ENCODE peak calls at places on chromosomes 6 and 20, in nine cellular contexts. S is suprapubic skin, K is right cardiac atrium, T is Karpas-422, J is A549, F is left ventricle myocardium inferior, B is ovary, P is neuronal stem cell, H is cardiac fibroblast. R is an unnamed sample.

GRCh38 chr6:51410453-51410852 is 591.8 kb downstream of the TFAP2B start:
- DNase-seq in S (no peak), K (no peak), T (no peak), J (no peak), F (no peak), B (no peak), P (no peak), H (no peak), R (no peak)

GRCh38 chr6:55866110-55866509 is 9.3 kb downstream of the BMP5 start:
- DNase-seq in S (no peak), K (no peak), T (no peak), J (no peak), F (no peak), B (no peak), P (no peak), H (no peak), R (no peak)

GRCh38 chr20:47349365-47350180 is 6.9 kb downstream of the ZMYND8 start:
- DNase-seq in S (no peak), K (no peak), T (no peak), J (no peak), F (no peak), B (no peak), P (no peak), H (no peak), R (no peak)

GRCh38 chr6:7148100-7148822 is 40.5 kb downstream of the RREB1 start:
- DNase-seq in S (no peak), K (no peak), T (no peak), J (no peak), F (no peak), B (no peak), P (no peak), H (no peak), R (no peak)

GRCh38 chr6:17768388-17768787 is 61.7 kb upstream of the NUP153 start:
- DNase-seq in S (no peak), K (no peak), T (peak), J (no peak), F (no peak), B (no peak), P (peak), H (peak), R (no peak)

GRCh38 chr6:137403855-137404254 is 90.3 kb downstream of the OLIG3 start:
- DNase-seq in S (no peak), K (no peak), T (no peak), J (no peak), F (no peak), B (no peak), P (no peak), H (no peak), R (no peak)

GRCh38 chr6:43184268-43184985 is 2.4 kb downstream of the CUL9 start:
- DNase-seq in S (no peak), K (no peak), T (no peak), J (no peak), F (no peak), B (no peak), P (no peak), H (no peak), R (no peak)

GRCh38 chr6:46575530-46575929 is 77.1 kb downstream of the CYP39A1 start:
- DNase-seq in S (no peak), K (peak), T (no peak), J (no peak), F (peak), B (no peak), P (no peak), H (no peak), R (no peak)

GRCh38 chr20:61387204-61387958 is 135.3 kb downstream of the CDH4 start:
- DNase-seq in S (no peak), K (peak), T (no peak), J (peak), F (no peak), B (no peak), P (no peak), H (peak), R (no peak)

GRCh38 chr6:167795874-167796667 is 30.6 kb upstream of the AFDN start:
- DNase-seq in S (no peak), K (peak), T (no peak), J (no peak), F (peak), B (no peak), P (no peak), H (peak), R (no peak)
- H3K4me3 ChIP-seq in S (peak), K (no peak), T (no peak), J (no peak), F (peak), B (no peak), P (no peak), H (peak), R (no peak)

DNA sequence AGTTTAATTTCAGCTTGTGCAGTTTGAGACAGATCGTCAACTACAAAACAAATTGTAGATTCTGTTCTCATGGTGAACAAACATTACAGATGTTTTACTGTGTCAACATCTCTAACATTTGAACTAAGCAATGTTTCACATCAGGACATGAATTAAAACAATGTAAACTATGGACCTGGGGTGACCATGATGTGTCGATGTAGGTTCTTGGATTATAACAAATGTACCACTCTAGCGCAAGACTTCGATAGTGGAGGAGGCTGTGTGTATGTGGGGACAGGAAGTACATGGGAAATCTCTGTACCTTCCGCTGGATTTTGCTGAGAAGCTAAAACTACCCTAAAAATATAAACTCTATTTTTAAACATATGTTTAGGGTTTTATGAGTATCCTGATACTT is 17.1 kb downstream of the HIVEP2 start:
- DNase-seq in S (no peak), K (no peak), T (no peak), J (no peak), F (no peak), B (no peak), P (no peak), H (peak), R (no peak)
- H3K4me3 ChIP-seq in S (no peak), K (peak), T (no peak), J (peak), F (peak), B (no peak), P (no peak), H (peak), R (peak)

GRCh38 chr6:119314894-119315272 is 34.7 kb downstream of the MAN1A1 start:
- DNase-seq in S (no peak), K (no peak), T (no peak), J (no peak), F (no peak), B (no peak), P (no peak), H (no peak), R (peak)
- H3K4me3 ChIP-seq in S (no peak), K (no peak), T (no peak), J (no peak), F (no peak), B (no peak), P (no peak), H (no peak), R (peak)

DNA sequence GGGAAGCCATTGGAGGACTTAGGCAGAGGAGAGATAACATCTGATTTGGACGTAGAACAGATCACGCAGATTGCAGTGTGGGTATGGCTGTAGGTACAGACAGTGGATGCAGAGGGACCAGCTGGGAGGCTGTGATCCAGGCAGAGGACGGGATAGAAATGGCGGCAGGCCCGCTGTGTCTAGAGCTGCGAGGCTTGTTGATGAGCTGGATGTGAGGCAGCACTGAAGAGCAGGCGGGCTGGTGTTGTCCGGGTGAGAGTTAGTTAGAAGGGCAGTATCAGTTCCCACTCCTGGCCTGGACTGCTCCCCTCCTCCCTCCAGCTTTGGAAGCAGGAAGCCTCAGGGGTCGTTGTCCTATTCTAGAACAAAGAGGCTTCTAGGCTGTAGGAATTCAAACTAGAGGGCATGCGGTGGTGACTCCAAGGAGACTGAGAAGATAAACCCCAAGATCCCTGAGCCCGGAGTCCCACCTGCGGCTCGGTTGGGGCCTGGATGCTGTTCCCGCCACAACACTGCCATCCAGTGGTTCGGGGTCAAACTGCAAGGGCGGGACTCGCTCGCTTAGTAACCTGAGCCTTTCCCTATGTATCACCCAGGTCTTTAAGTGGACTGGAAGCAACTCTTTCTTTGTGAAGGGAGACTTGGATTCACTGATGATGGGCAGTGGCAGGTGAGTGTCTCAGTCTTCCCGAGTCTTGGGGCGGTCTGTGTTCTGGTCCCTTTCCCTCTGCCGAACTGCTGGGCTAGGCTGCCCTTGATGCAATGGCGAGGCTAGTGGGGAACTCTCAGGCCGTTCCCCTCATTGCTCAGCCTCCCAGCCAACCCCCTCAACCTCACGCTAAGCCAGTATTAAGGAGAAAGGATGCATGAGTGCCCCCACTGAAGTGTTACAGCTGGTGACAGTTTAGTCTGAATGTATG is 11.2 kb downstream of the TLDC2 start:
- DNase-seq in S (peak), K (peak), T (peak), J (peak), F (peak), B (peak), P (peak), H (peak), R (peak)
- H3K4me3 ChIP-seq in S (no peak), K (no peak), T (peak), J (no peak), F (peak), B (no peak), P (no peak), H (no peak), R (no peak)

DNA sequence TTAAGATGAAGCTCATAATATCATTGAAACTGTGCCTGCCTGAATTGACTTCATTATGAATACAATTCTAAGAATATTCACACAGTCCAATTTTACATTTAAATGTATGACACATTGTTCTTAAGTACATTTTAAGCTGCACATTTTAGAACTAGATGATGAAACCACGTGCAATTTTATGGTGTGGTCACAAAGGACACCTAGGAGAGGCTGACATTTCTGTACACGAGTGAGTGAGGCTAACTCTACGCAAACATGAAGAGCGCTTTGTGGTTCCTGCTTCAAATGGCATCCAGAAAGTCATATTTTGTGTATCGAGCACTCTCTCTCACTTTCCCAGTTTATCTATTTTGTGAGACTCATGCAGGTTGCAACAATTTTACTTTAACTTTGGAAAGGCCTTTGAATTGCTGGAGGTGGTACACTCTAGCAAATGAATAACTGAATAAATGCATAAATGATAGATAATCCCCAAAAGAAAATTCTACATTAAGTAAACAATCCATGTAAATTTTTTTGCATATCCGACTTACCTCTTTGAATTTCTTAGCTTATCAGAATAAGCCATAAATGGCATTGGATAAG is 97.2 kb downstream of the NRSN1 start:
- DNase-seq in S (no peak), K (no peak), T (no peak), J (no peak), F (no peak), B (no peak), P (no peak), H (no peak), R (no peak)
- H3K4me3 ChIP-seq in S (no peak), K (no peak), T (no peak), J (no peak), F (no peak), B (no peak), P (no peak), H (no peak), R (no peak)

DNA sequence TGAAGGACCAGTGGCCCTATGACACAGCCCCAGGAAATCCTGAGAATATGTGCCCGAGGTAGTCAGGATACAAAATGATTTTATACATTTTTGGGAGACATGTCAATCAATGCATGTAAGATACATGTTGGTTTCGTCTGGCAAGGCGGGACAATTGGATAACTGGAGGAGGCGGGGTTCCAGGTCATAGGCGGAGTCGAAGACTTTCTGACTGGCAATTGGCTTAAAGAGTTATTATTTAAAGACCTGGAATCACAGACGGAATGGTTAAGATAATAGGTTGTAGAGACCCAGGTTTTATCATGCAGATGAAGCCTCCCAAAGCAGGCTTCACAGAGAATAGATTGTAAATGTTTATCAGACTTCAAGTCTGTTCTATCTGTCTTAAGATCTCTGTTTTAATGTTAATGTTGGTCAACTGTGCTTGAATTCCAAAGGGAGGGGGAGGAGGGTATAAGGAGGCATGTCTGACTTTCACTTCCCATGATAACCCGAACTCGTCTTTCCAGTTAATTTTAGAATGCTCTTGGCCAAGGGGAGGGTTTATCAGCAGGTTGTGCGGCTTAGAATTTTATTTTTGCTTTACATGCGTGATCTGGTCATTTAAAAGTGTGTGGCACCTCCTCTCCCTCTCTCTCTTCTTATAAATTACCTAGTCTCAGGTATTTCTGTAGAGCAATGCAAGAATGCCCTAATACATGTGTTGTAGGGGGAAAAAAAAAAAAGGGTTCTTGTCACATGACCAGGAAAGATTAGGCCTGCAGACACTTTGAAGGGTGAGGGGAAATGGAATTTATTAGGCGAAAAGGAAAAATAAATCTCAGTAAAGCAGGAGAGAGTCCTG is 230.7 kb downstream of the NFATC2 start:
- DNase-seq in S (no peak), K (no peak), T (no peak), J (no peak), F (no peak), B (no peak), P (no peak), H (no peak), R (no peak)
- H3K4me3 ChIP-seq in S (no peak), K (no peak), T (no peak), J (no peak), F (peak), B (no peak), P (no peak), H (no peak), R (no peak)

DNA sequence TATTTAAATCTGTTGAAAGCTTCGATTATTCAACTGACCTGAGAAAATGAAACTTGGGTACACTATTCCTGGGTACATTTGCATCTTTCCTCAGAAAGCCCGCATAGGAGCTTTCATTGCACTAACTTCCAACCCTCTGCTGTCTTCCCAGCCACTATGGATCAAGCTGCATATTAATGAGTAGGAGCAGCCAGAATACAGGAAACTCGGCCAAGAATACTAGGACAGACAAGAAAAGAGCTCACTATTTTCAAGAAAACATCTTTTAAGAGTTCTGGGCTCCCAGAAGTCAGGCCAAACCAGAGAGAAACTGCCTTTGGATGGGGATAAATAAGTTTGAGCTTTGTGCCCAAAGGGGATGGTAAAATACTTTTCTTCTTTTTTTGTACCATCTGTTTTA is 134.9 kb upstream of the CCDC28A start:
- DNase-seq in S (no peak), K (no peak), T (no peak), J (no peak), F (no peak), B (no peak), P (no peak), H (no peak), R (no peak)
- H3K4me3 ChIP-seq in S (no peak), K (no peak), T (no peak), J (no peak), F (no peak), B (no peak), P (no peak), H (no peak), R (no peak)

R was measured in GM12864.